ENCODE peak calls at places on chromosomes 11 and 22, in five cellular contexts. R is activated naive CD4-positive, alpha-beta T cell treated with anti-CD3 and anti-CD28 coated beads, Interleukin-2, amount 50 U/mL, for 72 hours; C is NCI-H1092 treated with DMSO at 0.1 percent for 48 hours; S is heart right ventricle; B is iris pigment epithelial cell. N is an unnamed sample.

GRCh38 chr11:101448881-101449442 is 134.8 kb downstream of the TRPC6 start:
- DNase-seq in S (no peak), B (no peak), R (no peak), C (no peak), N (no peak)

GRCh38 chr11:1411301-1411700 is 21.6 kb downstream of the BRSK2 start:
- DNase-seq in R (no peak), C (no peak), B (no peak), S (no peak), N (no peak)

GRCh38 chr11:130464289-130464812 is 15.9 kb downstream of the ADAMTS15 start:
- DNase-seq in B (no peak), C (no peak), R (no peak), S (no peak), N (no peak)

GRCh38 chr11:276219-276618 is 2.0 kb upstream of the NLRP6 start:
- DNase-seq in S (no peak), R (no peak), B (no peak), C (no peak), N (no peak)

GRCh38 chr11:61134801-61135257 is 26.4 kb downstream of the VPS37C start:
- DNase-seq in B (no peak), R (no peak), C (no peak), S (peak; percentile 61), N (no peak)

GRCh38 chr22:21044931-21045584 is 688 bp upstream of the LRRC74B start:
- DNase-seq in R (no peak), S (no peak), B (peak; percentile 53), C (peak; percentile 62), N (peak; percentile 80)

GRCh38 chr22:42270512-42271190 is at the start of gene TCF20:
- DNase-seq in C (peak; percentile 81), B (peak; percentile 71), R (peak; percentile 81), S (peak; percentile 81), N (peak; percentile 67)

GRCh38 chr11:9838229-9838628 is 174.4 kb downstream of the SWAP70 start:
- DNase-seq in C (no peak), B (peak; percentile 68), R (no peak), S (no peak), N (peak; percentile 57)